ENCODE peak calls at places on chromosome 16, in four cellular contexts. One of them, this sample, is unnamed.

GRCh38 chr16:57635266-57636097 is 7.1 kb downstream of the ADGRG1 start:
- DNase-seq in IMR-90: no peak
- DNase-seq in MM.1S: no peak
- DNase-seq in PC-9: no peak
- DNase-seq in this sample: no peak

GRCh38 chr16:80273635-80274538 is 266.9 kb upstream of the DYNLRB2 start:
- DNase-seq in MM.1S: no peak
- DNase-seq in IMR-90: peak
- DNase-seq in PC-9: no peak
- DNase-seq in this sample: peak

GRCh38 chr16:2950773-2951172 is 13.3 kb upstream of the KREMEN2 start:
- DNase-seq in MM.1S: no peak
- DNase-seq in PC-9: no peak
- DNase-seq in IMR-90: no peak
- DNase-seq in this sample: no peak

GRCh38 chr16:50555892-50556673 is 7.9 kb downstream of the NKD1 start:
- DNase-seq in MM.1S: no peak
- DNase-seq in IMR-90: no peak
- DNase-seq in PC-9: no peak
- DNase-seq in this sample: peak

GRCh38 chr16:54285414-54286066 is 1.0 kb downstream of the IRX3 start:
- DNase-seq in MM.1S: no peak
- DNase-seq in IMR-90: no peak
- DNase-seq in PC-9: peak
- DNase-seq in this sample: peak

GRCh38 chr16:69465083-69465721 is 40.8 kb downstream of the CYB5B start:
- DNase-seq in IMR-90: peak
- DNase-seq in PC-9: no peak
- DNase-seq in MM.1S: no peak
- DNase-seq in this sample: no peak

GRCh38 chr16:49504626-49505025 is 131.0 kb downstream of the C16orf78 start:
- DNase-seq in IMR-90: no peak
- DNase-seq in PC-9: no peak
- DNase-seq in MM.1S: no peak
- DNase-seq in this sample: no peak

GRCh38 chr16:85514295-85514600 is 98.9 kb upstream of the GSE1 start:
- DNase-seq in IMR-90: peak
- DNase-seq in PC-9: no peak
- DNase-seq in MM.1S: no peak
- DNase-seq in this sample: no peak

GRCh38 chr16:2959206-2959605 is 4.9 kb upstream of the KREMEN2 start:
- DNase-seq in MM.1S: no peak
- DNase-seq in IMR-90: no peak
- DNase-seq in PC-9: no peak
- DNase-seq in this sample: no peak

GRCh38 chr16:88303890-88304819 is 78.6 kb upstream of the ZNF469 start:
- DNase-seq in MM.1S: no peak
- DNase-seq in IMR-90: peak
- DNase-seq in PC-9: peak
- DNase-seq in this sample: peak

GRCh38 chr16:88923926-88924833 is 52.8 kb downstream of the CBFA2T3 start:
- DNase-seq in MM.1S: no peak
- DNase-seq in IMR-90: no peak
- DNase-seq in PC-9: peak
- DNase-seq in this sample: no peak

GRCh38 chr16:13098536-13098935 is 197.1 kb downstream of the SHISA9 start:
- DNase-seq in IMR-90: no peak
- DNase-seq in MM.1S: no peak
- DNase-seq in PC-9: no peak
- DNase-seq in this sample: peak

GRCh38 chr16:72262711-72263110 is 90.8 kb upstream of the PMFBP1 start:
- DNase-seq in IMR-90: no peak
- DNase-seq in PC-9: no peak
- DNase-seq in MM.1S: no peak
- DNase-seq in this sample: no peak

GRCh38 chr16:15897386-15897785 is 9.0 kb upstream of the CEP20 start:
- DNase-seq in IMR-90: no peak
- DNase-seq in PC-9: no peak
- DNase-seq in MM.1S: no peak
- DNase-seq in this sample: no peak

GRCh38 chr16:64437706-64438329 is 684.0 kb downstream of the CDH11 start:
- DNase-seq in MM.1S: peak
- DNase-seq in IMR-90: no peak
- DNase-seq in PC-9: no peak
- DNase-seq in this sample: peak

GRCh38 chr16:85652431-85653221 is 36.1 kb downstream of the GINS2 start:
- DNase-seq in IMR-90: peak
- DNase-seq in PC-9: peak
- DNase-seq in MM.1S: no peak
- DNase-seq in this sample: peak

GRCh38 chr16:5071681-5072333 is at the start of gene ALG1:
- DNase-seq in MM.1S: peak
- DNase-seq in PC-9: peak
- DNase-seq in IMR-90: peak
- DNase-seq in this sample: peak

GRCh38 chr16:20303012-20303411 is 24.3 kb downstream of the GP2 start:
- DNase-seq in IMR-90: no peak
- DNase-seq in MM.1S: no peak
- DNase-seq in PC-9: no peak
- DNase-seq in this sample: no peak

GRCh38 chr16:29857133-29857760 is 5.8 kb downstream of the CDIPT start:
- DNase-seq in PC-9: no peak
- DNase-seq in IMR-90: peak
- DNase-seq in MM.1S: no peak
- DNase-seq in this sample: no peak

GRCh38 chr16:77225182-77225581 is 26.0 kb downstream of the SYCE1L start:
- DNase-seq in PC-9: no peak
- DNase-seq in IMR-90: no peak
- DNase-seq in MM.1S: no peak
- DNase-seq in this sample: no peak

GRCh38 chr16:72066747-72067146 is 3.7 kb downstream of the HPR start:
- DNase-seq in IMR-90: peak
- DNase-seq in PC-9: peak
- DNase-seq in MM.1S: peak
- DNase-seq in this sample: peak

GRCh38 chr16:84881702-84882521 is 62.1 kb downstream of the CRISPLD2 start:
- DNase-seq in PC-9: peak
- DNase-seq in MM.1S: no peak
- DNase-seq in IMR-90: peak
- DNase-seq in this sample: peak

DNA sequence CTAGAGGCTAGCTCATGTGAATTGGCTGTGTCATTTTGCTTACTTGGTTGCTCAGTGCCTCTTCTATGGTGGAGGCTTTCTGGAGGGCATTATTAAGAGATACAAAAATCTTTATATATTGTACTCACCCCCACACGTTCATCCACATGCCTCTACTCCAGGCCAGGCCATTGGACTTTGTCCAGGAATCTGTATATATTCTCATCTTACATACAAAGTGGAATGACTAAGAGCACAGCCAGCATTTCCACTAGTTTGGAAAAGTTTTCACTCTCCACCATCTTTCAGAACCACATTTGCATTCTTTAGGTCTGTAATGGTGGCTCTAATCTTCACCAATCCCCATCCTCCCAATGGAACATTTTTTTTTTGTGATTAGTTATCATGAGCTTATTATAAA is 4.8 kb upstream of the GLG1 start:
- DNase-seq in PC-9: no peak
- DNase-seq in IMR-90: peak
- DNase-seq in MM.1S: no peak
- DNase-seq in this sample: no peak
- H3K4me3 ChIP-seq in PC-9: no peak
- H3K4me3 ChIP-seq in IMR-90: no peak
- H3K4me3 ChIP-seq in MM.1S: no peak
- H3K4me3 ChIP-seq in this sample: no peak

DNA sequence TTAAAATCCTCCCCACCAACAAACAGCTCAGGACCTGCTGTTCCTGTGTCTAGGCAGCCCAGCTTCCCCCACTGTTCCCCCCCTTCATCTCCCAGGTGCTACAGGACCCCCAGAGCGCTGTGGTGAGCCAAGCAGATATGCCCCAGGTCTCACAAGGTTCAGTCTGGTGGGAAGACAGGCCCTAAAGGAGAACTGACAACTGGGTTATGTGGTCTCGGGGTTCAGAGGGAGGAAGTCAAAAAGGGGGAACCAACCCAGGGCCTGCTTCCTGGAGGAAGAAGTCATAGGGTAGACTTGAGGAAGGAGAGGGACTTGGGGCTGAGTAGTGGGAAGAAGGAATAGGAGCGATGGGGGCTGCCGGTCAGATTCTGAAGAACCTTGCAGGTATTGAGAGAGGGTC is 2.6 kb downstream of the RIPOR1 start:
- DNase-seq in IMR-90: no peak
- DNase-seq in PC-9: no peak
- DNase-seq in MM.1S: no peak
- DNase-seq in this sample: no peak
- H3K4me3 ChIP-seq in IMR-90: no peak
- H3K4me3 ChIP-seq in PC-9: no peak
- H3K4me3 ChIP-seq in MM.1S: no peak
- H3K4me3 ChIP-seq in this sample: no peak

GRCh38 chr16:87236516-87237115 is 80.6 kb downstream of the C16orf95 start:
- DNase-seq in PC-9: no peak
- DNase-seq in IMR-90: no peak
- DNase-seq in MM.1S: no peak
- DNase-seq in this sample: no peak
- H3K4me3 ChIP-seq in PC-9: no peak
- H3K4me3 ChIP-seq in IMR-90: no peak
- H3K4me3 ChIP-seq in MM.1S: no peak
- H3K4me3 ChIP-seq in this sample: no peak

DNA sequence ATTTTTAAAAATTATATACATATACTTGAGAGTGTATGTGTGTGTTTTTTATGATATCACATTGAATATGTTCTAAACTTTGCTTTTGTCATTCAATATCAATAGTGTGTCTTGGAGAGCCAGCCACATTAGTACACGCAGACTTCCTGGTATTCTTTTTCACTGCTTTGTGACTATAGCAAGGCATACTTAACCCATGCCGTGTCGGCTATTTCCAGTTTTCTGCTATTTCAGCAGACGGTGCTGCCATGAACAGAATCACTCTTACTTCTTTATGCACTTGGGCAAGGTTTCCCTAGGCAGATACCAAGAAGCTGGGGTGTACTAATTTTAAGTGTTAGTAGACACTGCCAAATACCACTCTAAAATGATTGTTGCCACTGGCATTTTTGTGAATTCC is 134.9 kb downstream of the SOCS1 start:
- DNase-seq in IMR-90: peak
- DNase-seq in MM.1S: no peak
- DNase-seq in PC-9: no peak
- DNase-seq in this sample: no peak
- H3K4me3 ChIP-seq in IMR-90: no peak
- H3K4me3 ChIP-seq in MM.1S: no peak
- H3K4me3 ChIP-seq in PC-9: no peak
- H3K4me3 ChIP-seq in this sample: no peak

GRCh38 chr16:6343157-6343556 is 989.5 kb upstream of the RBFOX1 start:
- DNase-seq in IMR-90: no peak
- DNase-seq in MM.1S: no peak
- DNase-seq in PC-9: no peak
- DNase-seq in this sample: no peak
- H3K4me3 ChIP-seq in IMR-90: no peak
- H3K4me3 ChIP-seq in MM.1S: no peak
- H3K4me3 ChIP-seq in PC-9: no peak
- H3K4me3 ChIP-seq in this sample: no peak